ENCODE peak calls at places on chromosomes 11 and 22, in seven cellular contexts. One of them, this sample, is unnamed.

GRCh38 chr22:40911772-40912171 is 39.4 kb upstream of the RBX1 start:
- DNase-seq in activated CD8-positive, alpha-beta memory T cell treated with anti-CD3 and anti-CD28 coated beads, Interleukin-2, amount 50 U/mL, for 48 hours: no peak
- DNase-seq in KBM-7: no peak
- DNase-seq in thoracic aorta: no peak
- DNase-seq in neuronal stem cell: no peak
- DNase-seq in fibroblast of lung: no peak
- DNase-seq in activated T-helper 1 cell treated with anti-CD3 and anti-CD28 coated beads, Interleukin-2, amount 50 U/mL, for 16 hours: no peak
- DNase-seq in this sample: no peak

GRCh38 chr11:79708319-79708928 is 267.6 kb upstream of the TENM4 start:
- DNase-seq in KBM-7: peak
- DNase-seq in activated CD8-positive, alpha-beta memory T cell treated with anti-CD3 and anti-CD28 coated beads, Interleukin-2, amount 50 U/mL, for 48 hours: no peak
- DNase-seq in activated T-helper 1 cell treated with anti-CD3 and anti-CD28 coated beads, Interleukin-2, amount 50 U/mL, for 16 hours: no peak
- DNase-seq in fibroblast of lung: peak
- DNase-seq in neuronal stem cell: peak
- DNase-seq in thoracic aorta: no peak
- DNase-seq in this sample: peak

GRCh38 chr11:10414659-10415058 is 40.4 kb upstream of the AMPD3 start:
- DNase-seq in neuronal stem cell: no peak
- DNase-seq in KBM-7: peak
- DNase-seq in activated CD8-positive, alpha-beta memory T cell treated with anti-CD3 and anti-CD28 coated beads, Interleukin-2, amount 50 U/mL, for 48 hours: no peak
- DNase-seq in thoracic aorta: no peak
- DNase-seq in fibroblast of lung: peak
- DNase-seq in activated T-helper 1 cell treated with anti-CD3 and anti-CD28 coated beads, Interleukin-2, amount 50 U/mL, for 16 hours: no peak
- DNase-seq in this sample: no peak

GRCh38 chr11:60145677-60146076 is 37.2 kb downstream of the MS4A6A start:
- DNase-seq in thoracic aorta: no peak
- DNase-seq in neuronal stem cell: no peak
- DNase-seq in activated T-helper 1 cell treated with anti-CD3 and anti-CD28 coated beads, Interleukin-2, amount 50 U/mL, for 16 hours: no peak
- DNase-seq in KBM-7: no peak
- DNase-seq in activated CD8-positive, alpha-beta memory T cell treated with anti-CD3 and anti-CD28 coated beads, Interleukin-2, amount 50 U/mL, for 48 hours: no peak
- DNase-seq in fibroblast of lung: no peak
- DNase-seq in this sample: no peak

GRCh38 chr11:70764356-70764905 is 366.1 kb downstream of the CTTN start:
- DNase-seq in KBM-7: no peak
- DNase-seq in activated T-helper 1 cell treated with anti-CD3 and anti-CD28 coated beads, Interleukin-2, amount 50 U/mL, for 16 hours: no peak
- DNase-seq in neuronal stem cell: no peak
- DNase-seq in fibroblast of lung: no peak
- DNase-seq in thoracic aorta: no peak
- DNase-seq in activated CD8-positive, alpha-beta memory T cell treated with anti-CD3 and anti-CD28 coated beads, Interleukin-2, amount 50 U/mL, for 48 hours: no peak
- DNase-seq in this sample: no peak

GRCh38 chr11:133681901-133682300 is 149.6 kb upstream of the OPCML start:
- DNase-seq in KBM-7: no peak
- DNase-seq in neuronal stem cell: no peak
- DNase-seq in fibroblast of lung: no peak
- DNase-seq in activated T-helper 1 cell treated with anti-CD3 and anti-CD28 coated beads, Interleukin-2, amount 50 U/mL, for 16 hours: no peak
- DNase-seq in thoracic aorta: no peak
- DNase-seq in activated CD8-positive, alpha-beta memory T cell treated with anti-CD3 and anti-CD28 coated beads, Interleukin-2, amount 50 U/mL, for 48 hours: no peak
- DNase-seq in this sample: no peak

GRCh38 chr11:1888347-1888753 is 3.3 kb downstream of the PRR33 start:
- DNase-seq in activated CD8-positive, alpha-beta memory T cell treated with anti-CD3 and anti-CD28 coated beads, Interleukin-2, amount 50 U/mL, for 48 hours: peak
- DNase-seq in activated T-helper 1 cell treated with anti-CD3 and anti-CD28 coated beads, Interleukin-2, amount 50 U/mL, for 16 hours: no peak
- DNase-seq in neuronal stem cell: no peak
- DNase-seq in fibroblast of lung: no peak
- DNase-seq in thoracic aorta: no peak
- DNase-seq in KBM-7: no peak
- DNase-seq in this sample: no peak

GRCh38 chr11:72766152-72766902 is 14.1 kb upstream of the ARAP1 start:
- DNase-seq in fibroblast of lung: no peak
- DNase-seq in KBM-7: no peak
- DNase-seq in activated CD8-positive, alpha-beta memory T cell treated with anti-CD3 and anti-CD28 coated beads, Interleukin-2, amount 50 U/mL, for 48 hours: no peak
- DNase-seq in neuronal stem cell: no peak
- DNase-seq in activated T-helper 1 cell treated with anti-CD3 and anti-CD28 coated beads, Interleukin-2, amount 50 U/mL, for 16 hours: no peak
- DNase-seq in thoracic aorta: no peak
- DNase-seq in this sample: no peak

GRCh38 chr11:60970369-60970774 is 1.1 kb upstream of the CD6 start:
- DNase-seq in thoracic aorta: no peak
- DNase-seq in activated CD8-positive, alpha-beta memory T cell treated with anti-CD3 and anti-CD28 coated beads, Interleukin-2, amount 50 U/mL, for 48 hours: peak
- DNase-seq in fibroblast of lung: peak
- DNase-seq in neuronal stem cell: no peak
- DNase-seq in KBM-7: peak
- DNase-seq in activated T-helper 1 cell treated with anti-CD3 and anti-CD28 coated beads, Interleukin-2, amount 50 U/mL, for 16 hours: peak
- DNase-seq in this sample: no peak

GRCh38 chr22:20430641-20431519 is 6.7 kb downstream of the SCARF2 start:
- DNase-seq in fibroblast of lung: peak
- DNase-seq in activated CD8-positive, alpha-beta memory T cell treated with anti-CD3 and anti-CD28 coated beads, Interleukin-2, amount 50 U/mL, for 48 hours: peak
- DNase-seq in KBM-7: peak
- DNase-seq in thoracic aorta: no peak
- DNase-seq in activated T-helper 1 cell treated with anti-CD3 and anti-CD28 coated beads, Interleukin-2, amount 50 U/mL, for 16 hours: peak
- DNase-seq in neuronal stem cell: peak
- DNase-seq in this sample: no peak

GRCh38 chr22:36234211-36234610 is 5.1 kb downstream of the APOL2 start:
- DNase-seq in fibroblast of lung: no peak
- DNase-seq in KBM-7: no peak
- DNase-seq in activated T-helper 1 cell treated with anti-CD3 and anti-CD28 coated beads, Interleukin-2, amount 50 U/mL, for 16 hours: no peak
- DNase-seq in thoracic aorta: no peak
- DNase-seq in neuronal stem cell: no peak
- DNase-seq in activated CD8-positive, alpha-beta memory T cell treated with anti-CD3 and anti-CD28 coated beads, Interleukin-2, amount 50 U/mL, for 48 hours: no peak
- DNase-seq in this sample: no peak

GRCh38 chr22:38872831-38873248 is 824 bp upstream of the CBX6 start:
- DNase-seq in fibroblast of lung: peak
- DNase-seq in activated CD8-positive, alpha-beta memory T cell treated with anti-CD3 and anti-CD28 coated beads, Interleukin-2, amount 50 U/mL, for 48 hours: no peak
- DNase-seq in neuronal stem cell: no peak
- DNase-seq in KBM-7: no peak
- DNase-seq in thoracic aorta: no peak
- DNase-seq in activated T-helper 1 cell treated with anti-CD3 and anti-CD28 coated beads, Interleukin-2, amount 50 U/mL, for 16 hours: no peak
- DNase-seq in this sample: no peak

GRCh38 chr11:130214861-130215530 is 55.4 kb downstream of the ST14 start:
- DNase-seq in neuronal stem cell: no peak
- DNase-seq in activated T-helper 1 cell treated with anti-CD3 and anti-CD28 coated beads, Interleukin-2, amount 50 U/mL, for 16 hours: no peak
- DNase-seq in fibroblast of lung: no peak
- DNase-seq in activated CD8-positive, alpha-beta memory T cell treated with anti-CD3 and anti-CD28 coated beads, Interleukin-2, amount 50 U/mL, for 48 hours: peak
- DNase-seq in thoracic aorta: no peak
- DNase-seq in KBM-7: no peak
- DNase-seq in this sample: no peak

GRCh38 chr11:61913699-61914395 is 3.5 kb downstream of the RAB3IL1 start:
- DNase-seq in fibroblast of lung: no peak
- DNase-seq in activated CD8-positive, alpha-beta memory T cell treated with anti-CD3 and anti-CD28 coated beads, Interleukin-2, amount 50 U/mL, for 48 hours: no peak
- DNase-seq in KBM-7: no peak
- DNase-seq in neuronal stem cell: no peak
- DNase-seq in thoracic aorta: no peak
- DNase-seq in activated T-helper 1 cell treated with anti-CD3 and anti-CD28 coated beads, Interleukin-2, amount 50 U/mL, for 16 hours: no peak
- DNase-seq in this sample: no peak

GRCh38 chr11:118142809-118143208 is 9.8 kb downstream of the SCN4B start:
- DNase-seq in KBM-7: peak
- DNase-seq in neuronal stem cell: no peak
- DNase-seq in activated T-helper 1 cell treated with anti-CD3 and anti-CD28 coated beads, Interleukin-2, amount 50 U/mL, for 16 hours: no peak
- DNase-seq in thoracic aorta: no peak
- DNase-seq in fibroblast of lung: no peak
- DNase-seq in activated CD8-positive, alpha-beta memory T cell treated with anti-CD3 and anti-CD28 coated beads, Interleukin-2, amount 50 U/mL, for 48 hours: no peak
- DNase-seq in this sample: no peak

GRCh38 chr11:79060081-79060480 is 380.7 kb downstream of the TENM4 start:
- DNase-seq in activated T-helper 1 cell treated with anti-CD3 and anti-CD28 coated beads, Interleukin-2, amount 50 U/mL, for 16 hours: no peak
- DNase-seq in KBM-7: no peak
- DNase-seq in thoracic aorta: no peak
- DNase-seq in activated CD8-positive, alpha-beta memory T cell treated with anti-CD3 and anti-CD28 coated beads, Interleukin-2, amount 50 U/mL, for 48 hours: no peak
- DNase-seq in neuronal stem cell: no peak
- DNase-seq in fibroblast of lung: no peak
- DNase-seq in this sample: no peak

GRCh38 chr22:31932863-31933262 is 11.5 kb upstream of the YWHAH start:
- DNase-seq in fibroblast of lung: no peak
- DNase-seq in activated T-helper 1 cell treated with anti-CD3 and anti-CD28 coated beads, Interleukin-2, amount 50 U/mL, for 16 hours: no peak
- DNase-seq in activated CD8-positive, alpha-beta memory T cell treated with anti-CD3 and anti-CD28 coated beads, Interleukin-2, amount 50 U/mL, for 48 hours: no peak
- DNase-seq in neuronal stem cell: no peak
- DNase-seq in KBM-7: no peak
- DNase-seq in thoracic aorta: no peak
- DNase-seq in this sample: no peak

GRCh38 chr11:11607772-11608171 is 14.0 kb downstream of the GALNT18 start:
- DNase-seq in neuronal stem cell: no peak
- DNase-seq in activated T-helper 1 cell treated with anti-CD3 and anti-CD28 coated beads, Interleukin-2, amount 50 U/mL, for 16 hours: no peak
- DNase-seq in KBM-7: no peak
- DNase-seq in fibroblast of lung: no peak
- DNase-seq in thoracic aorta: no peak
- DNase-seq in activated CD8-positive, alpha-beta memory T cell treated with anti-CD3 and anti-CD28 coated beads, Interleukin-2, amount 50 U/mL, for 48 hours: no peak
- DNase-seq in this sample: no peak

GRCh38 chr22:29715240-29715639 is 4.6 kb upstream of the CABP7 start:
- DNase-seq in neuronal stem cell: no peak
- DNase-seq in fibroblast of lung: no peak
- DNase-seq in activated T-helper 1 cell treated with anti-CD3 and anti-CD28 coated beads, Interleukin-2, amount 50 U/mL, for 16 hours: no peak
- DNase-seq in thoracic aorta: no peak
- DNase-seq in KBM-7: no peak
- DNase-seq in activated CD8-positive, alpha-beta memory T cell treated with anti-CD3 and anti-CD28 coated beads, Interleukin-2, amount 50 U/mL, for 48 hours: no peak
- DNase-seq in this sample: no peak

GRCh38 chr22:31346733-31347250 is 646 bp upstream of the PATZ1 start:
- DNase-seq in fibroblast of lung: peak
- DNase-seq in neuronal stem cell: peak
- DNase-seq in thoracic aorta: no peak
- DNase-seq in activated T-helper 1 cell treated with anti-CD3 and anti-CD28 coated beads, Interleukin-2, amount 50 U/mL, for 16 hours: peak
- DNase-seq in KBM-7: peak
- DNase-seq in activated CD8-positive, alpha-beta memory T cell treated with anti-CD3 and anti-CD28 coated beads, Interleukin-2, amount 50 U/mL, for 48 hours: peak
- DNase-seq in this sample: no peak

GRCh38 chr11:76609736-76610370 is 60.7 kb downstream of the LRRC32 start:
- DNase-seq in thoracic aorta: no peak
- DNase-seq in activated T-helper 1 cell treated with anti-CD3 and anti-CD28 coated beads, Interleukin-2, amount 50 U/mL, for 16 hours: no peak
- DNase-seq in activated CD8-positive, alpha-beta memory T cell treated with anti-CD3 and anti-CD28 coated beads, Interleukin-2, amount 50 U/mL, for 48 hours: peak
- DNase-seq in neuronal stem cell: no peak
- DNase-seq in KBM-7: peak
- DNase-seq in fibroblast of lung: no peak
- DNase-seq in this sample: peak

GRCh38 chr11:19407692-19408091 is 166.9 kb upstream of the E2F8 start:
- DNase-seq in activated CD8-positive, alpha-beta memory T cell treated with anti-CD3 and anti-CD28 coated beads, Interleukin-2, amount 50 U/mL, for 48 hours: no peak
- DNase-seq in fibroblast of lung: no peak
- DNase-seq in KBM-7: no peak
- DNase-seq in thoracic aorta: no peak
- DNase-seq in neuronal stem cell: no peak
- DNase-seq in activated T-helper 1 cell treated with anti-CD3 and anti-CD28 coated beads, Interleukin-2, amount 50 U/mL, for 16 hours: no peak
- DNase-seq in this sample: no peak

GRCh38 chr22:38144025-38144405 is 33.5 kb upstream of the BAIAP2L2 start:
- DNase-seq in thoracic aorta: no peak
- DNase-seq in activated CD8-positive, alpha-beta memory T cell treated with anti-CD3 and anti-CD28 coated beads, Interleukin-2, amount 50 U/mL, for 48 hours: no peak
- DNase-seq in neuronal stem cell: no peak
- DNase-seq in fibroblast of lung: no peak
- DNase-seq in KBM-7: no peak
- DNase-seq in activated T-helper 1 cell treated with anti-CD3 and anti-CD28 coated beads, Interleukin-2, amount 50 U/mL, for 16 hours: no peak
- DNase-seq in this sample: no peak

GRCh38 chr11:30585892-30586250 is 282 bp downstream of the MPPED2 start:
- DNase-seq in activated CD8-positive, alpha-beta memory T cell treated with anti-CD3 and anti-CD28 coated beads, Interleukin-2, amount 50 U/mL, for 48 hours: no peak
- DNase-seq in thoracic aorta: no peak
- DNase-seq in KBM-7: peak
- DNase-seq in activated T-helper 1 cell treated with anti-CD3 and anti-CD28 coated beads, Interleukin-2, amount 50 U/mL, for 16 hours: no peak
- DNase-seq in neuronal stem cell: no peak
- DNase-seq in fibroblast of lung: no peak
- DNase-seq in this sample: no peak

GRCh38 chr11:86408845-86409244 is 34.2 kb downstream of the CCDC81 start:
- DNase-seq in activated T-helper 1 cell treated with anti-CD3 and anti-CD28 coated beads, Interleukin-2, amount 50 U/mL, for 16 hours: no peak
- DNase-seq in fibroblast of lung: peak
- DNase-seq in thoracic aorta: no peak
- DNase-seq in neuronal stem cell: no peak
- DNase-seq in activated CD8-positive, alpha-beta memory T cell treated with anti-CD3 and anti-CD28 coated beads, Interleukin-2, amount 50 U/mL, for 48 hours: no peak
- DNase-seq in KBM-7: no peak
- DNase-seq in this sample: no peak

GRCh38 chr11:115659061-115659963 is 155.1 kb upstream of the CADM1 start:
- DNase-seq in activated CD8-positive, alpha-beta memory T cell treated with anti-CD3 and anti-CD28 coated beads, Interleukin-2, amount 50 U/mL, for 48 hours: no peak
- DNase-seq in neuronal stem cell: no peak
- DNase-seq in activated T-helper 1 cell treated with anti-CD3 and anti-CD28 coated beads, Interleukin-2, amount 50 U/mL, for 16 hours: no peak
- DNase-seq in thoracic aorta: no peak
- DNase-seq in fibroblast of lung: peak
- DNase-seq in KBM-7: no peak
- DNase-seq in this sample: no peak

GRCh38 chr11:86577663-86578636 is 94.5 kb downstream of the ME3 start:
- DNase-seq in activated CD8-positive, alpha-beta memory T cell treated with anti-CD3 and anti-CD28 coated beads, Interleukin-2, amount 50 U/mL, for 48 hours: no peak
- DNase-seq in KBM-7: no peak
- DNase-seq in thoracic aorta: peak
- DNase-seq in fibroblast of lung: peak
- DNase-seq in activated T-helper 1 cell treated with anti-CD3 and anti-CD28 coated beads, Interleukin-2, amount 50 U/mL, for 16 hours: no peak
- DNase-seq in neuronal stem cell: no peak
- DNase-seq in this sample: peak

GRCh38 chr22:29587938-29588699 is 7.2 kb upstream of the NIPSNAP1 start:
- DNase-seq in neuronal stem cell: no peak
- DNase-seq in fibroblast of lung: peak
- DNase-seq in thoracic aorta: no peak
- DNase-seq in activated T-helper 1 cell treated with anti-CD3 and anti-CD28 coated beads, Interleukin-2, amount 50 U/mL, for 16 hours: no peak
- DNase-seq in KBM-7: no peak
- DNase-seq in activated CD8-positive, alpha-beta memory T cell treated with anti-CD3 and anti-CD28 coated beads, Interleukin-2, amount 50 U/mL, for 48 hours: no peak
- DNase-seq in this sample: peak

GRCh38 chr11:12276356-12276755 is 101.0 kb upstream of the PARVA start:
- DNase-seq in fibroblast of lung: no peak
- DNase-seq in KBM-7: no peak
- DNase-seq in thoracic aorta: no peak
- DNase-seq in activated CD8-positive, alpha-beta memory T cell treated with anti-CD3 and anti-CD28 coated beads, Interleukin-2, amount 50 U/mL, for 48 hours: peak
- DNase-seq in neuronal stem cell: no peak
- DNase-seq in activated T-helper 1 cell treated with anti-CD3 and anti-CD28 coated beads, Interleukin-2, amount 50 U/mL, for 16 hours: no peak
- DNase-seq in this sample: no peak

GRCh38 chr11:8812438-8812837 is 98.6 kb upstream of the AKIP1 start:
- DNase-seq in thoracic aorta: no peak
- DNase-seq in activated T-helper 1 cell treated with anti-CD3 and anti-CD28 coated beads, Interleukin-2, amount 50 U/mL, for 16 hours: no peak
- DNase-seq in KBM-7: no peak
- DNase-seq in activated CD8-positive, alpha-beta memory T cell treated with anti-CD3 and anti-CD28 coated beads, Interleukin-2, amount 50 U/mL, for 48 hours: no peak
- DNase-seq in neuronal stem cell: no peak
- DNase-seq in fibroblast of lung: peak
- DNase-seq in this sample: no peak

GRCh38 chr11:75445315-75445953 is 12.4 kb upstream of the KLHL35 start:
- DNase-seq in thoracic aorta: no peak
- DNase-seq in fibroblast of lung: peak
- DNase-seq in activated T-helper 1 cell treated with anti-CD3 and anti-CD28 coated beads, Interleukin-2, amount 50 U/mL, for 16 hours: peak
- DNase-seq in activated CD8-positive, alpha-beta memory T cell treated with anti-CD3 and anti-CD28 coated beads, Interleukin-2, amount 50 U/mL, for 48 hours: peak
- DNase-seq in KBM-7: peak
- DNase-seq in neuronal stem cell: peak
- DNase-seq in this sample: peak

GRCh38 chr11:121451982-121452608 is at the start of gene SORL1:
- DNase-seq in thoracic aorta: no peak
- DNase-seq in KBM-7: peak
- DNase-seq in fibroblast of lung: peak
- DNase-seq in neuronal stem cell: peak
- DNase-seq in activated CD8-positive, alpha-beta memory T cell treated with anti-CD3 and anti-CD28 coated beads, Interleukin-2, amount 50 U/mL, for 48 hours: peak
- DNase-seq in activated T-helper 1 cell treated with anti-CD3 and anti-CD28 coated beads, Interleukin-2, amount 50 U/mL, for 16 hours: peak
- DNase-seq in this sample: no peak

GRCh38 chr11:58573451-58574104 is 2.1 kb downstream of the LPXN start:
- DNase-seq in fibroblast of lung: peak
- DNase-seq in activated CD8-positive, alpha-beta memory T cell treated with anti-CD3 and anti-CD28 coated beads, Interleukin-2, amount 50 U/mL, for 48 hours: peak
- DNase-seq in neuronal stem cell: no peak
- DNase-seq in KBM-7: peak
- DNase-seq in thoracic aorta: peak
- DNase-seq in activated T-helper 1 cell treated with anti-CD3 and anti-CD28 coated beads, Interleukin-2, amount 50 U/mL, for 16 hours: peak
- DNase-seq in this sample: peak